ENCODE peak calls at places on chromosomes 3 and 15, in four cellular contexts. G is K562, C is A549, D is H1. W is an unnamed sample.

GRCh38 chr3:66138336-66139234 is 82.2 kb upstream of the SLC25A26 start:
- DNase-seq in G (peak), C (peak), D (peak), W (peak)

GRCh38 chr15:45521596-45522167 is 873 bp downstream of the SLC30A4 start:
- DNase-seq in G (no peak), C (peak), D (no peak), W (peak)

GRCh38 chr15:75178938-75179772 is 22.5 kb upstream of the C15orf39 start:
- DNase-seq in G (no peak), C (no peak), D (no peak), W (no peak)

GRCh38 chr3:32002536-32003368 is 21.2 kb downstream of the ZNF860 start:
- DNase-seq in G (no peak), C (no peak), D (no peak), W (no peak)

GRCh38 chr3:71140477-71140876 is 443.1 kb downstream of the FOXP1 start:
- DNase-seq in G (no peak), C (no peak), D (no peak), W (no peak)

GRCh38 chr3:157868168-157868567 is 238.1 kb downstream of the SHOX2 start:
- DNase-seq in G (no peak), C (no peak), D (no peak), W (no peak)

GRCh38 chr3:124492824-124493223 is 237.4 kb upstream of the UMPS start:
- DNase-seq in G (peak), C (peak), D (no peak), W (peak)

GRCh38 chr3:70072180-70072579 is 72.6 kb downstream of the SAMMSON start:
- DNase-seq in G (no peak), C (no peak), D (no peak), W (peak)

GRCh38 chr3:16838561-16838960 is 46.2 kb upstream of the PLCL2 start:
- DNase-seq in G (no peak), C (no peak), D (no peak), W (peak)

GRCh38 chr15:101170568-101171350 is 81.1 kb downstream of the CHSY1 start:
- DNase-seq in G (no peak), C (no peak), D (no peak), W (no peak)

GRCh38 chr3:31165399-31165860 is 271.0 kb upstream of the GADL1 start:
- DNase-seq in G (no peak), C (no peak), D (no peak), W (no peak)

GRCh38 chr3:87082806-87083440 is 92.0 kb upstream of the VGLL3 start:
- DNase-seq in G (peak), C (peak), D (peak), W (peak)

GRCh38 chr3:42229942-42230688 is 35.9 kb downstream of the CCK start:
- DNase-seq in G (peak), C (peak), D (no peak), W (peak)

GRCh38 chr3:132695006-132695405 is 27.2 kb downstream of the NPHP3 start:
- DNase-seq in G (no peak), C (no peak), D (no peak), W (no peak)

GRCh38 chr15:53844634-53845033 is 85.2 kb upstream of the WDR72 start:
- DNase-seq in G (no peak), C (no peak), D (no peak), W (no peak)

GRCh38 chr3:114272271-114272670 is 21.6 kb upstream of the TIGIT start:
- DNase-seq in G (no peak), C (no peak), D (no peak), W (no peak)

GRCh38 chr3:102089904-102090492 is 240.7 kb downstream of the NFKBIZ start:
- DNase-seq in G (no peak), C (peak), D (no peak), W (no peak)

GRCh38 chr15:61621146-61621545 is 392.0 kb upstream of the RORA start:
- DNase-seq in G (peak), C (peak), D (peak), W (peak)

GRCh38 chr3:37628711-37629301 is 232.9 kb upstream of the CTDSPL start:
- DNase-seq in G (no peak), C (no peak), D (no peak), W (no peak)

GRCh38 chr3:179544981-179545645 is 17.6 kb upstream of the ACTL6A start:
- DNase-seq in G (no peak), C (no peak), D (no peak), W (no peak)

GRCh38 chr3:108569336-108569735 is 19.9 kb downstream of the CIP2A start:
- DNase-seq in G (no peak), C (no peak), D (no peak), W (no peak)

GRCh38 chr15:68028137-68028771 is 25.9 kb upstream of the PIAS1 start:
- DNase-seq in G (no peak), C (no peak), D (no peak), W (no peak)

GRCh38 chr15:25087137-25087536 is 132.3 kb downstream of the SNRPN start:
- DNase-seq in G (no peak), C (no peak), D (no peak), W (no peak)

GRCh38 chr3:111768571-111769100 is 90.4 kb upstream of the PHLDB2 start:
- DNase-seq in G (no peak), C (peak), D (no peak), W (peak)

GRCh38 chr15:51600114-51600513 is 22.5 kb downstream of the DMXL2 start:
- DNase-seq in G (no peak), C (no peak), D (no peak), W (no peak)
- TF ChIP-seq RNF2 in G (no peak), C (no peak), D (no peak), W (no peak)

DNA sequence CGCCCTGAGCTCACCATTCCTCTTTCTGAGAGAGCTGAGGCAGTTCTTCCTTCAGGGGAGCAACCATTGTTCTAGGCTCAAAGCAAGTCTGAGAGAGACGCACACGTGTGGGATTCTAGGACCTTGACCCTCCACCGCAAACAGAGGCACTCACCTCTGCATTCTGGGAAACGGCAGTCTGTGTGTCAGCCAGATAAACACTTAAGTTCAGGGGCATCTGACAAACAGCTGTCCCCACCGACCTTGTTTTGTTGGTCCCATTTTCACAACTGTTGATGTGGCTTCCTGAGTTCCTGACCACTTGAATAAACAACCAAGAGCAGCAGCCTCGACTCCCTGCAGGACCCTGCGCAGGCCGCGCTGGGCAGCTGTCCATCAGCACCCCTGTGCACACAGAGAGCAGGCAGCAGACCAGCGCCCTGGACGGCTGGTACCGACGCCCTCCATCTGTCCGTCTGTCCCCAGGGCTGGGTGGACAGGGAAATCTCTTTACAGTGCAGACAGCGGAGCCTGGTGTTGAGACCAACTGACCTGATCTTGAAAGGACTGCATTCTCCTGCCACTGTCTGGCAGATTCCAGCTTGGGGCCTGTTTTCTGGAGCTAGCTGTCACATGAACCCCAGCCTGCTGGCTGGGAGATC is 64.1 kb downstream of the FAM43A start:
- DNase-seq in G (no peak), C (no peak), D (no peak), W (peak)
- TF ChIP-seq RNF2 in G (no peak), C (no peak), D (no peak), W (no peak)

DNA sequence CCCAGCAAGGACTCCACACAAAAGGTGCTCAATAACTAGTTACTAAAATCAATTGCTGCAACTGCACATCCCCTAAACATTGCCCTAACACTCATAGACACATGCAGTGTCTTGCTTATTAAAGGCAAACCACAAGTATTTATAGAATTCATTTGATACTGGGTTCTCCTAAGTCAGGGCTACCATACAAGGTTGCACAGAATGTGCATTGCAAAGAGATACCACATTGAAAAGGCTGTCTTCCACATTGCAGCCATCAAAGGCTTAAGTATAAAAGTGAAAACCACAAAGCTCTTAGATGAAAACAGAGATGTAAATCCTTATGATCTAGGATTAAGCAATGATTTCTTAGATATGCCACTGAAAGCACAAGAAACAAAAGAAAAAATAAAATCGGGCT is 33.6 kb upstream of the TOPAZ1 start:
- DNase-seq in G (no peak), C (no peak), D (no peak), W (no peak)
- TF ChIP-seq RNF2 in G (no peak), C (no peak), D (no peak), W (no peak)

GRCh38 chr3:156834962-156835535 is 8.9 kb downstream of the LEKR1 start:
- DNase-seq in G (no peak), C (no peak), D (no peak), W (no peak)
- TF ChIP-seq RNF2 in G (no peak), C (no peak), D (no peak), W (no peak)

DNA sequence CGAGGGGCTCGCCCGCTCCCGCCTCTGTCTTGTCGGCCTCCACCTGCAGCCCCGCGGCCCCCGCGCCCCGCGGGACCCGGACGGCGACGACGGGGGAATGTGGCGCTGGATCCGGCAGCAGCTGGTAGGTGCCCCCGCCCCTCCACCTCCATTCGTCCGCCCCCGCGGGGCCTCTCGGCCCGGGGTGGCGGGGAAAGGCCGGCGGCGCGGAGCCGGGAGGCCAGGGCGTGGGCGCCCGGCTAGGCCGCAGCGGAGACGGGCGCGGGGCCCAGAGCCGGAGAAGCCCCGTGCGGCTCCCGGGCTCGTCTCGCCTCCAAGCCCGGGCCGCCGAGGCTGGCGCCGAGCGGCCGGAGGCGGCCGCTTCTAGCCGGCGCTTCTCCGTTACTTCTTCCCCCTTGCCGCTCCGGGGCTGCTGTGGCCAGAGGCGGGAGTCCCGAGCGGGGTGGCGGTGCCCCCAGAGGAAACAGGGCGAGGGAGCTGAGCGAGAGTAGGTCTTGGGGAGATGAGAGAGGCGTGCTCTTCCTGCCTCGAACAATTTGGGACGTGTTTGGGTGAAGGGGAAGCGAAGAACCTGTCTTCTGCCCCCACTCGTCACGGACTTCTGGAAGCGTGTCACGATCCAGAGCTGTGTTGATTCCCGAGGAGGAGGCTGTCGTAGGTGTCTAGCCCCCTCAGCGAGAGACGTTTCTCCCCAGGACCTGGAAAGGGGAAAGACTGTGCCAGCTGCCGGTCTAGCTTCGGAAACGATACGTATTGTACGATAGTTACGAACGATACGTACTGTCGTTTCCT is 555 bp downstream of the ATP11B start:
- DNase-seq in G (peak), C (peak), D (peak), W (peak)
- TF ChIP-seq RNF2 in G (no peak), C (no peak), D (no peak), W (no peak)

DNA sequence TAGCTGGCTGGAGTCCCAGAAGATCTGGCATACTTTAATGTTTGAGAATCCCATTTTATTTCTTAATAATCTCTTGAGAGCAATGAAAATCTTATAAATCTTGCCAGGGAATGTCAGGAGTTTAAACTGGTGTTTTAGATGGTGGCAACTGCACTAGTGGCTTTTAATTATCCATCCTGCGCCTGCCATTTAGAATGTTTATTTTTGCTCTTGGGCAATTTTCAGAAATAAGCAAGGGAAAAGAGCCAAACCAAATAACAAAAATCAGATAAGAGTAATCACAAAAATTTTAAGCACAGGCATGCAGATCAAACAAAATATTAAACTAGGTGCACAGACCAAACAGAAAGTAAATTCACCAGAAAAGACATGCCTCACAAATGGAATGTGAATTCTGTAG is 41.9 kb upstream of the UBP1 start:
- DNase-seq in G (no peak), C (no peak), D (no peak), W (peak)
- TF ChIP-seq RNF2 in G (no peak), C (no peak), D (no peak), W (no peak)

GRCh38 chr3:67419779-67420178 is 234.6 kb downstream of the SUCLG2 start:
- DNase-seq in G (no peak), C (no peak), D (no peak), W (no peak)

GRCh38 chr3:67418539-67419529 is 235.6 kb downstream of the SUCLG2 start:
- DNase-seq in G (no peak), C (no peak), D (no peak), W (no peak)

GRCh38 chr3:67414740-67415139 is 239.7 kb downstream of the SUCLG2 start:
- DNase-seq in G (no peak), C (no peak), D (no peak), W (no peak)

GRCh38 chr3:67416703-67417102 is 237.7 kb downstream of the SUCLG2 start:
- DNase-seq in G (no peak), C (no peak), D (no peak), W (no peak)

GRCh38 chr3:67415504-67415903 is 238.9 kb downstream of the SUCLG2 start:
- DNase-seq in G (no peak), C (no peak), D (no peak), W (no peak)
- TF ChIP-seq RNF2 in G (no peak), C (no peak), D (no peak), W (no peak)

DNA sequence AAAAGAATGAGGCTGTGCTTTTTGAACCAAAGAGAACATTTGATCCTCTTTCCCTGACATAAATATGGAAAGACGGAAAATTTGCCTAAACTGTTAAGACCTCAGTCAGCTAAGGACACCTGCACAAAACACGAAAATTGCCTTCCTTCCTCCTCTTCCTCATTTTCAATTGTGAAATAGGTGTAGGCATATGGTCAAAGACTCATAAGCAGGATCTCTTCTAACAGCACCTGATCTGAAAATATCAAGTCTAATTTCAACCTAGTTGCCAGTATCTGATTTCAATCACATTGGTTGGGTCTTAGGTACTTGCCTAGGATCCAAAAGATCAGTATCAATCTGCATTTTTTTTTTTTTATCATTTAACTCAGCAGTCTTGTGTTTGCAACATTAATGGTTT is 215.7 kb upstream of the SLC2A2 start:
- DNase-seq in G (no peak), C (no peak), D (no peak), W (no peak)
- TF ChIP-seq RNF2 in G (no peak), C (no peak), D (no peak), W (no peak)